ENCODE peak calls at places on chromosomes 4 and X, in eight cellular contexts. Q is lower leg skin, B is endothelial cell of umbilical vein, S is ovary, I is A549, H is HCT116, K is right lobe of liver, E is thyroid gland. V is an unnamed sample.

GRCh38 chr4:153223935-153224334 is 19.7 kb downstream of the TRIM2 start:
- DNase-seq in K (no peak), I (no peak), Q (no peak), E (peak), B (peak), H (no peak), S (no peak), V (no peak)

GRCh38 chrX:55489315-55490009 is at the start of gene USP51:
- DNase-seq in B (peak), Q (peak), S (peak), E (peak), K (peak), H (no peak), I (peak), V (peak)

GRCh38 chr4:142778430-142778829 is 67.7 kb downstream of the INPP4B start:
- DNase-seq in S (no peak), E (no peak), I (no peak), B (no peak), H (no peak), Q (no peak), K (no peak), V (no peak)

GRCh38 chr4:73257995-73258667 is 467 bp downstream of the ANKRD17 start:
- DNase-seq in S (peak), K (peak), I (peak), B (peak), Q (peak), E (peak), H (no peak), V (no peak)

GRCh38 chr4:29309050-29309449 is 1411.1 kb upstream of the PCDH7 start:
- DNase-seq in K (no peak), I (no peak), Q (no peak), H (no peak), E (no peak), S (no peak), B (peak), V (no peak)

GRCh38 chr4:159142254-159142653 is 39.4 kb downstream of the RAPGEF2 start:
- DNase-seq in K (no peak), Q (no peak), B (no peak), S (no peak), E (no peak), H (no peak), I (no peak), V (no peak)

GRCh38 chrX:65838674-65839073 is 171.2 kb downstream of the MSN start:
- DNase-seq in E (no peak), B (no peak), K (no peak), H (no peak), I (no peak), S (no peak), Q (no peak), V (no peak)

GRCh38 chr4:20506827-20507226 is 193.4 kb upstream of the PACRGL start:
- DNase-seq in K (no peak), Q (no peak), I (no peak), S (no peak), H (no peak), E (no peak), B (peak), V (no peak)

GRCh38 chr4:141247430-141247780 is 26.7 kb downstream of the ZNF330 start:
- DNase-seq in H (no peak), S (no peak), E (no peak), I (no peak), B (no peak), K (no peak), Q (no peak), V (no peak)

GRCh38 chrX:40646489-40647306 is 663 bp downstream of the CXorf38 start:
- DNase-seq in I (peak), S (peak), E (peak), B (peak), Q (peak), K (peak), H (no peak), V (peak)

GRCh38 chrX:8988456-8988855 is 45.5 kb downstream of the FAM9B start:
- DNase-seq in B (no peak), E (peak), Q (peak), K (peak), S (peak), H (no peak), I (no peak), V (peak)

GRCh38 chrX:47623540-47624027 is 3.9 kb upstream of the SYN1 start:
- DNase-seq in Q (peak), I (peak), E (peak), B (peak), H (no peak), K (peak), S (peak), V (peak)

GRCh38 chr4:125735107-125735506 is 420.4 kb downstream of the FAT4 start:
- DNase-seq in B (peak), K (no peak), I (peak), S (no peak), E (peak), Q (peak), H (no peak), V (no peak)

GRCh38 chrX:113959912-113960626 is 623.8 kb upstream of the HTR2C start:
- DNase-seq in Q (no peak), K (no peak), H (no peak), I (no peak), B (no peak), E (no peak), S (no peak), V (no peak)

GRCh38 chr4:111847256-111848108 is 297.8 kb upstream of the FAM241A start:
- DNase-seq in B (no peak), S (no peak), Q (no peak), I (no peak), H (no peak), E (no peak), K (no peak), V (no peak)

GRCh38 chrX:113828470-113828869 is 755.4 kb upstream of the HTR2C start:
- DNase-seq in E (no peak), S (no peak), B (no peak), I (no peak), H (no peak), K (no peak), Q (no peak), V (no peak)

GRCh38 chrX:14694631-14695030 is 165.3 kb downstream of the GLRA2 start:
- DNase-seq in H (no peak), E (no peak), K (no peak), Q (no peak), B (no peak), S (no peak), I (no peak), V (no peak)

GRCh38 chr4:173374588-173374987 is 3.8 kb downstream of the SAP30 start:
- DNase-seq in E (no peak), Q (no peak), B (no peak), I (no peak), H (no peak), S (no peak), K (no peak), V (no peak)

GRCh38 chr4:119735136-119735770 is 106.6 kb upstream of the PDE5A start:
- DNase-seq in I (no peak), K (no peak), E (no peak), H (no peak), B (peak), Q (no peak), S (no peak), V (no peak)

GRCh38 chrX:108072746-108073145 is 18.6 kb downstream of the PSMD10 start:
- DNase-seq in S (no peak), B (peak), K (no peak), Q (no peak), I (no peak), H (no peak), E (no peak), V (no peak)

GRCh38 chr4:159904906-159905305 is 802.0 kb downstream of the RAPGEF2 start:
- DNase-seq in K (no peak), I (no peak), Q (no peak), E (no peak), H (no peak), S (no peak), B (no peak), V (no peak)

GRCh38 chrX:45266456-45266855 is 65.8 kb upstream of the DIPK2B start:
- DNase-seq in S (no peak), H (no peak), Q (no peak), B (peak), K (no peak), E (no peak), I (no peak), V (no peak)

GRCh38 chr4:1310796-1311715 is 21.4 kb downstream of the MAEA start:
- DNase-seq in Q (no peak), H (no peak), S (peak), K (peak), I (no peak), E (no peak), B (no peak), V (peak)

GRCh38 chr4:75653845-75654503 is 19.2 kb downstream of the G3BP2 start:
- DNase-seq in E (no peak), K (no peak), B (peak), I (peak), Q (no peak), H (no peak), S (no peak), V (no peak)

GRCh38 chr4:139030614-139031235 is 15.1 kb downstream of the NOCT start:
- DNase-seq in S (peak), I (peak), B (peak), H (peak), E (peak), Q (peak), K (peak), V (no peak)
- TF ChIP-seq POLR2A in S (no peak), I (no peak), B (no peak), H (no peak), E (no peak), Q (no peak), K (no peak), V (no peak)

GRCh38 chr4:128298129-128298758 is 10.6 kb upstream of the PGRMC2 start:
- DNase-seq in I (no peak), K (no peak), H (no peak), Q (no peak), E (no peak), S (no peak), B (no peak), V (no peak)
- TF ChIP-seq POLR2A in I (no peak), K (no peak), H (no peak), Q (no peak), E (no peak), S (no peak), B (no peak), V (no peak)

GRCh38 chr4:5014007-5014682 is 5.1 kb downstream of the CYTL1 start:
- DNase-seq in K (no peak), Q (no peak), I (no peak), S (no peak), B (no peak), E (no peak), H (no peak), V (no peak)
- TF ChIP-seq POLR2A in K (no peak), Q (no peak), I (no peak), S (no peak), B (no peak), E (no peak), H (no peak), V (no peak)

GRCh38 chr4:25861422-25861926 is 1.3 kb downstream of the SEL1L3 start:
- DNase-seq in I (no peak), E (no peak), H (no peak), S (no peak), K (no peak), Q (no peak), B (peak), V (no peak)

GRCh38 chr4:25863347-25863784 is 578 bp upstream of the SEL1L3 start:
- DNase-seq in Q (no peak), S (peak), H (no peak), B (no peak), K (peak), I (peak), E (peak), V (peak)

GRCh38 chr4:25861951-25862410 is 807 bp downstream of the SEL1L3 start:
- DNase-seq in B (no peak), I (peak), K (peak), S (peak), H (no peak), Q (no peak), E (peak), V (no peak)

GRCh38 chr4:25863906-25864418 is 1.2 kb upstream of the SEL1L3 start:
- DNase-seq in E (no peak), K (no peak), I (no peak), B (no peak), S (peak), Q (no peak), H (no peak), V (peak)

GRCh38 chr4:25862411-25863346 is at the start of gene SEL1L3:
- DNase-seq in Q (no peak), H (no peak), B (no peak), S (peak), I (peak), K (peak), E (peak), V (peak)
- TF ChIP-seq POLR2A in Q (no peak), H (no peak), B (no peak), S (no peak), I (no peak), K (peak), E (no peak), V (no peak)

GRCh38 chr4:103201724-103202123 is 3.6 kb upstream of the CENPE start:
- DNase-seq in K (no peak), B (no peak), E (no peak), Q (no peak), H (no peak), S (no peak), I (no peak), V (peak)

GRCh38 chr4:103199009-103199408 is 866 bp upstream of the CENPE start:
- DNase-seq in Q (no peak), K (no peak), H (no peak), S (no peak), I (no peak), E (no peak), B (no peak), V (peak)

GRCh38 chr4:103201254-103201653 is 3.1 kb upstream of the CENPE start:
- DNase-seq in E (no peak), H (no peak), I (no peak), B (no peak), K (no peak), Q (no peak), S (no peak), V (no peak)

GRCh38 chr4:103197765-103198110 is 405 bp downstream of the CENPE start:
- DNase-seq in I (peak), E (no peak), B (no peak), K (no peak), S (no peak), H (peak), Q (no peak), V (no peak)

DNA sequence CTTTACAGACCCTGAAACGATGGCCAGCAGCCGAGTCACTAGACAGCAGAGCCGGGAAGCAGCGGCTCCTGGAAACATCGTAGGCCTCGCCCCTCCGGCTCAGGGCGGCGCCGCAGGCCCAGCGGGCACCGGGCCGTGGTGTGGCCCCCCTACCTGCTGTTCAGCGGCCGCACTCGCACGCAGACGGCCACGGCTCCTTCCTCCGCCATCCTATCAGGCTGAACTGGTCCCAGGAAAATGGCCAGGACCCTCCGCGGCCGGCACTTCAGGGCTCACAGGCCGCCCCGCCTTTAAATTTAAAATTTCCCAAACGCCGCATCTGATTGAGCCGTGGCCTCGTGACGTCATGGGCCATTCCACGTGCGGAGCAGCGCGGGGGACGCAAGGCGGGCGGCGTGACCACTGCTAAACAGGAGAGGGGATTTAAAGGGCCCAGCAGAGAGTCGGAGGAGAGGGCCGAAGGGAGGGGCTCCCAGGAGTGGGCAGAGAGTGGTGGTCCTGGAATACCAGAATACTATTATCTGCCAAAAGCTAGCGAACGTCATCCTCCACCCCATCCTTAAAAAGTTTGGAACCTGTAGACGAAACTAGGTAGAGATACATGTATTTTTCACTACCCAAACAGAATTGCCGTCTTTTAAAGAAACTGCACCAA is at the start of gene CENPE:
- DNase-seq in K (peak), B (peak), H (peak), Q (peak), I (peak), E (peak), S (peak), V (peak)
- TF ChIP-seq POLR2A in K (no peak), B (peak), H (peak), Q (no peak), I (no peak), E (no peak), S (no peak), V (no peak)

GRCh38 chr4:44678094-44679023 is at the start of gene GUF1:
- DNase-seq in E (peak), S (peak), Q (peak), K (peak), I (peak), B (peak), H (peak), V (peak)
- TF ChIP-seq POLR2A in E (no peak), S (peak), Q (no peak), K (peak), I (peak), B (peak), H (peak), V (no peak)

GRCh38 chr4:40196724-40197281 is at the start of gene RHOH:
- DNase-seq in I (no peak), B (no peak), E (no peak), S (no peak), H (no peak), K (no peak), Q (no peak), V (peak)
- TF ChIP-seq POLR2A in I (no peak), B (no peak), E (no peak), S (no peak), H (no peak), K (peak), Q (no peak), V (peak)

GRCh38 chrX:74535633-74536141 is 78.7 kb downstream of the RLIM start:
- DNase-seq in Q (peak), B (peak), K (peak), H (no peak), I (no peak), E (peak), S (peak), V (peak)
- TF ChIP-seq POLR2A in Q (no peak), B (no peak), K (peak), H (no peak), I (no peak), E (no peak), S (no peak), V (no peak)

GRCh38 chr4:176563591-176563990 is 229.1 kb downstream of the VEGFC start:
- DNase-seq in K (no peak), B (peak), H (no peak), E (no peak), I (no peak), Q (no peak), S (no peak), V (no peak)
- TF ChIP-seq POLR2A in K (no peak), B (no peak), H (no peak), E (no peak), I (no peak), Q (no peak), S (no peak), V (no peak)

GRCh38 chr4:185810746-185811508 is 1.1 kb downstream of the SORBS2 start:
- DNase-seq in H (no peak), E (no peak), I (no peak), Q (no peak), B (no peak), S (no peak), K (no peak), V (no peak)

GRCh38 chr4:185817403-185817818 is 5.4 kb upstream of the SORBS2 start:
- DNase-seq in B (no peak), E (peak), Q (no peak), K (peak), S (no peak), H (no peak), I (no peak), V (no peak)

GRCh38 chr4:185809517-185810071 is 2.4 kb downstream of the SORBS2 start:
- DNase-seq in E (peak), I (no peak), S (no peak), H (no peak), Q (no peak), B (no peak), K (no peak), V (no peak)

GRCh38 chr4:185813133-185813532 is 1.1 kb upstream of the SORBS2 start:
- DNase-seq in E (no peak), Q (no peak), H (no peak), I (no peak), K (no peak), S (no peak), B (no peak), V (no peak)

DNA sequence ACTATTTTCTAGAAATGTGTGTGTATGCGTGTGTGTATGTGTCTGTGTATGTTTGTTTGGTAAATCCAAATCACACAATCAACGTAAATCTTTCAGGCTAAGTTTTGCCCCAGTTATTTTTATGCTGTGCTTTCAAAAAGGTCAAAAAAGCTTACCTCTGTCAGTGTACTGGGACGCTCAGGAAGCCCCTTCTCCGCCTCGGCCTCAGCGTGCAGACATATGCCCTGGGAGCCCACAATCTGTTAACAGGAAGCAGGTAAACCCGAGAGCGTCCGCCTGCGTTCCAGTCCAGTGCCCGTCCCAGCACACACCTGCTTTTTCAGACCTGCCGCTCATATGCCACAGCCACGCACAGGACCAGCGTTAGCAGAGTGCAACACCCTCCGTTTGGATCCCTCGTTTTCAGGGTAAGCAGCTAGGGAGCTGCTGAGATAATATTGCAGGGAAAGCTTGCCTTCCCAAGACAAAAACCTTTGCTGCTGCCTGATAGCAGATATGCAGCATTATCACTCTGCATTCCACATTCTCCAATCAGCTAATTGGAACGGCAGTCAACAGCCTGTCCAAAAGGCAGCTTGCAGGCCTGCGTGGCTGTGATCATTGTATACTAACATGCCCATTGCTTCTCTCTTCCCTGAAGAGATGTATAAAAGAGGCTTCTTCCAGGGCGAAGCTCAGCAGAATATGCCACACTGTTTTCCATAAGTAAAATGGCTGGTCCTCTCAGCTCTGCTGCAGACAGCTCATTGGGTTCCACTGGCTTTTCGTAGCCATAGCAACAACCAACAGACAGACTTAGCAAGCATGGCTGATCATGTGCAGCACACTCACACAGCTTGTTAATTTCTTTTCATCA is at the start of gene SORBS2:
- DNase-seq in I (no peak), S (no peak), H (no peak), B (no peak), Q (no peak), K (peak), E (peak), V (peak)
- TF ChIP-seq POLR2A in I (no peak), S (no peak), H (no peak), B (no peak), Q (no peak), K (peak), E (peak), V (no peak)

V was measured in spleen.